ENCODE peak calls at places on chromosomes 2 and 18, in five cellular contexts. B, H, I, E and M are unnamed samples.

GRCh38 chr2:119349289-119349688 is 17.3 kb downstream of the C2orf76 start:
- DNase-seq in E (no peak), B (no peak), H (no peak), I (no peak), M (no peak)

GRCh38 chr2:181430406-181431199 is 26.6 kb upstream of the ITGA4 start:
- DNase-seq in H (no peak), E (peak), B (no peak), I (no peak), M (peak)

GRCh38 chr2:86016581-86016980 is 89.1 kb downstream of the POLR1A start:
- DNase-seq in I (no peak), H (no peak), B (no peak), E (no peak), M (no peak)

GRCh38 chr18:54684786-54685185 is 93.7 kb downstream of the DYNAP start:
- DNase-seq in H (no peak), I (no peak), B (peak), E (peak), M (no peak)

GRCh38 chr2:176161817-176162626 is 4.9 kb downstream of the HOXD3 start:
- DNase-seq in I (no peak), E (no peak), B (no peak), H (no peak), M (no peak)

GRCh38 chr2:62423883-62424458 is 82.0 kb downstream of the TMEM17 start:
- DNase-seq in B (no peak), H (no peak), I (no peak), E (no peak), M (no peak)

GRCh38 chr2:210558708-210559107 is 2.3 kb downstream of the CPS1 start:
- DNase-seq in E (peak), B (no peak), H (no peak), I (no peak), M (peak)

GRCh38 chr2:120262150-120262549 is 9.5 kb downstream of the RALB start:
- DNase-seq in I (no peak), H (no peak), B (no peak), E (no peak), M (no peak)

GRCh38 chr2:19786408-19787058 is 115.2 kb downstream of the TTC32 start:
- DNase-seq in H (peak), E (peak), B (no peak), I (no peak), M (peak)

GRCh38 chr2:226791056-226791486 is 8.5 kb downstream of the IRS1 start:
- DNase-seq in H (no peak), I (peak), B (peak), E (no peak), M (no peak)

GRCh38 chr2:226790006-226790405 is 9.6 kb downstream of the IRS1 start:
- DNase-seq in B (no peak), H (no peak), I (no peak), E (no peak), M (no peak)

GRCh38 chr2:226791487-226792081 is 8.0 kb downstream of the IRS1 start:
- DNase-seq in H (no peak), I (peak), B (peak), E (peak), M (peak)

GRCh38 chr2:226788881-226789485 is 10.6 kb downstream of the IRS1 start:
- DNase-seq in B (no peak), E (no peak), H (no peak), I (no peak), M (no peak)

GRCh38 chr2:226790436-226790835 is 9.2 kb downstream of the IRS1 start:
- DNase-seq in H (no peak), E (no peak), B (no peak), I (no peak), M (no peak)
- TF ChIP-seq ESRRA in H (no peak), E (no peak), B (no peak), I (no peak), M (no peak)

GRCh38 chr2:109135572-109136185 is 6.7 kb downstream of the SH3RF3 start:
- DNase-seq in H (no peak), E (no peak), B (no peak), I (no peak), M (no peak)
- TF ChIP-seq ESRRA in H (no peak), E (no peak), B (no peak), I (no peak), M (no peak)

GRCh38 chr2:32136097-32136496 is 29.6 kb upstream of the SLC30A6 start:
- DNase-seq in B (no peak), H (no peak), I (no peak), E (no peak), M (no peak)

GRCh38 chr2:32135409-32135808 is 30.3 kb upstream of the SLC30A6 start:
- DNase-seq in I (no peak), H (peak), B (no peak), E (peak), M (peak)
- TF ChIP-seq ESRRA in I (no peak), H (no peak), B (no peak), E (no peak), M (no peak)

GRCh38 chr2:98460573-98461560 is 16.2 kb downstream of the INPP4A start:
- DNase-seq in H (no peak), E (no peak), I (peak), B (no peak), M (no peak)
- TF ChIP-seq ESRRA in H (no peak), E (no peak), I (no peak), B (no peak), M (no peak)

GRCh38 chr18:35521133-35521532 is 23.4 kb upstream of the INO80C start:
- DNase-seq in E (no peak), H (no peak), B (no peak), I (no peak), M (no peak)
- TF ChIP-seq ESRRA in E (no peak), H (no peak), B (no peak), I (no peak), M (no peak)